ENCODE peak calls at places on chromosomes 2 and 18, in four cellular contexts. One of them, this sample, is unnamed.

GRCh38 chr2:174438146-174438886 is 42.8 kb downstream of the SCRN3 start:
- DNase-seq in IMR-90: no peak
- DNase-seq in HCT116: no peak
- DNase-seq in lower lobe of right lung: no peak
- DNase-seq in this sample: no peak

GRCh38 chr2:61632276-61633169 is 94.4 kb upstream of the XPO1 start:
- DNase-seq in IMR-90: no peak
- DNase-seq in HCT116: no peak
- DNase-seq in lower lobe of right lung: no peak
- DNase-seq in this sample: peak; percentile 26

GRCh38 chr2:231361701-231362588 is 33.6 kb upstream of the B3GNT7 start:
- DNase-seq in IMR-90: no peak
- DNase-seq in HCT116: no peak
- DNase-seq in lower lobe of right lung: peak; percentile 83
- DNase-seq in this sample: peak; percentile 68

GRCh38 chr18:48946329-48946835 is 4.4 kb downstream of the SMAD7 start:
- DNase-seq in IMR-90: peak; percentile 81
- DNase-seq in HCT116: no peak
- DNase-seq in lower lobe of right lung: no peak
- DNase-seq in this sample: peak; percentile 47

GRCh38 chr2:10016001-10016801 is 27.1 kb upstream of the KLF11 start:
- DNase-seq in IMR-90: no peak
- DNase-seq in HCT116: peak; percentile 23
- DNase-seq in lower lobe of right lung: peak; percentile 41
- DNase-seq in this sample: no peak

GRCh38 chr2:120720746-120721145 is 14.9 kb upstream of the GLI2 start:
- DNase-seq in IMR-90: no peak
- DNase-seq in HCT116: no peak
- DNase-seq in lower lobe of right lung: no peak
- DNase-seq in this sample: peak; percentile 4

GRCh38 chr2:212345966-212346365 is 192.6 kb downstream of the ERBB4 start:
- DNase-seq in IMR-90: no peak
- DNase-seq in HCT116: no peak
- DNase-seq in lower lobe of right lung: no peak
- DNase-seq in this sample: no peak

GRCh38 chr18:34491719-34492118 is 218.4 kb upstream of the DTNA start:
- DNase-seq in IMR-90: no peak
- DNase-seq in HCT116: no peak
- DNase-seq in lower lobe of right lung: no peak
- DNase-seq in this sample: no peak

GRCh38 chr2:206031950-206032567 is 53.9 kb downstream of the INO80D start:
- DNase-seq in IMR-90: no peak
- DNase-seq in HCT116: no peak
- DNase-seq in lower lobe of right lung: no peak
- DNase-seq in this sample: no peak

GRCh38 chr2:53778536-53779162 is 8.1 kb downstream of the ASB3 start:
- DNase-seq in IMR-90: no peak
- DNase-seq in HCT116: no peak
- DNase-seq in lower lobe of right lung: no peak
- DNase-seq in this sample: no peak

GRCh38 chr2:153043385-153043784 is 325.0 kb downstream of the ARL6IP6 start:
- DNase-seq in IMR-90: no peak
- DNase-seq in HCT116: no peak
- DNase-seq in lower lobe of right lung: no peak
- DNase-seq in this sample: no peak

GRCh38 chr2:164558450-164558849 is 62.8 kb downstream of the GRB14 start:
- DNase-seq in IMR-90: no peak
- DNase-seq in HCT116: no peak
- DNase-seq in lower lobe of right lung: no peak
- DNase-seq in this sample: no peak

GRCh38 chr2:120625865-120626560 is 109.7 kb upstream of the GLI2 start:
- DNase-seq in IMR-90: no peak
- DNase-seq in HCT116: no peak
- DNase-seq in lower lobe of right lung: peak; percentile 87
- DNase-seq in this sample: no peak

GRCh38 chr2:151655663-151656398 is 78.4 kb downstream of the NEB start:
- DNase-seq in IMR-90: no peak
- DNase-seq in HCT116: no peak
- DNase-seq in lower lobe of right lung: no peak
- DNase-seq in this sample: no peak

GRCh38 chr2:241636182-241636982 is 576 bp downstream of the THAP4 start:
- DNase-seq in IMR-90: peak; percentile 20
- DNase-seq in HCT116: no peak
- DNase-seq in lower lobe of right lung: peak; percentile 68
- DNase-seq in this sample: peak; percentile 91

GRCh38 chr2:130920417-130921030 is 83.8 kb downstream of the ARHGEF4 start:
- DNase-seq in IMR-90: peak; percentile 64
- DNase-seq in HCT116: peak; percentile 62
- DNase-seq in lower lobe of right lung: peak; percentile 62
- DNase-seq in this sample: peak; percentile 90

GRCh38 chr2:1910562-1911256 is 166.4 kb upstream of the PXDN start:
- DNase-seq in IMR-90: no peak
- DNase-seq in HCT116: no peak
- DNase-seq in lower lobe of right lung: no peak
- DNase-seq in this sample: peak; percentile 76

GRCh38 chr2:190663839-190664238 is 15.0 kb downstream of the NAB1 start:
- DNase-seq in IMR-90: peak; percentile 10
- DNase-seq in HCT116: no peak
- DNase-seq in lower lobe of right lung: no peak
- DNase-seq in this sample: no peak

GRCh38 chr2:60796573-60797509 is 40.8 kb downstream of the PAPOLG start:
- DNase-seq in IMR-90: peak; percentile 12
- DNase-seq in HCT116: no peak
- DNase-seq in lower lobe of right lung: no peak
- DNase-seq in this sample: no peak

GRCh38 chr2:240989451-240990265 is 8.8 kb upstream of the SNED1 start:
- DNase-seq in IMR-90: peak; percentile 16
- DNase-seq in HCT116: peak; percentile 48
- DNase-seq in lower lobe of right lung: peak; percentile 63
- DNase-seq in this sample: peak; percentile 86

GRCh38 chr18:77711096-77711495 is 461.4 kb downstream of the GALR1 start:
- DNase-seq in IMR-90: no peak
- DNase-seq in HCT116: no peak
- DNase-seq in lower lobe of right lung: no peak
- DNase-seq in this sample: no peak

GRCh38 chr2:187415449-187415848 is 32.6 kb downstream of the CALCRL start:
- DNase-seq in IMR-90: no peak
- DNase-seq in HCT116: no peak
- DNase-seq in lower lobe of right lung: no peak
- DNase-seq in this sample: no peak

GRCh38 chr2:164023896-164024295 is 288.1 kb upstream of the FIGN start:
- DNase-seq in IMR-90: no peak
- DNase-seq in HCT116: no peak
- DNase-seq in lower lobe of right lung: peak; percentile 41
- DNase-seq in this sample: no peak

GRCh38 chr18:49074505-49074904 is 123.7 kb upstream of the SMAD7 start:
- DNase-seq in IMR-90: no peak
- DNase-seq in HCT116: no peak
- DNase-seq in lower lobe of right lung: no peak
- DNase-seq in this sample: no peak

GRCh38 chr2:46858697-46859080 is 56.9 kb downstream of the MCFD2 start:
- DNase-seq in IMR-90: peak; percentile 91
- DNase-seq in HCT116: no peak
- DNase-seq in lower lobe of right lung: no peak
- DNase-seq in this sample: no peak

GRCh38 chr2:217402622-217403383 is 542.9 kb upstream of the TNP1 start:
- DNase-seq in IMR-90: no peak
- DNase-seq in HCT116: no peak
- DNase-seq in lower lobe of right lung: no peak
- DNase-seq in this sample: no peak

GRCh38 chr2:26184555-26185303 is 11.8 kb downstream of the GAREM2 start:
- DNase-seq in IMR-90: peak; percentile 78
- DNase-seq in HCT116: peak; percentile 15
- DNase-seq in lower lobe of right lung: peak; percentile 92
- DNase-seq in this sample: peak; percentile 95

GRCh38 chr2:156190532-156190931 is 142.0 kb downstream of the NR4A2 start:
- DNase-seq in IMR-90: no peak
- DNase-seq in HCT116: no peak
- DNase-seq in lower lobe of right lung: no peak
- DNase-seq in this sample: no peak

GRCh38 chr2:174035981-174036742 is 71.0 kb upstream of the SP3 start:
- DNase-seq in IMR-90: peak; percentile 11
- DNase-seq in HCT116: no peak
- DNase-seq in lower lobe of right lung: no peak
- DNase-seq in this sample: peak; percentile 68

GRCh38 chr2:47738331-47738730 is 44.6 kb upstream of the MSH6 start:
- DNase-seq in IMR-90: no peak
- DNase-seq in HCT116: no peak
- DNase-seq in lower lobe of right lung: no peak
- DNase-seq in this sample: no peak

GRCh38 chr2:229901819-229902218 is 20.0 kb downstream of the TRIP12 start:
- DNase-seq in IMR-90: peak; percentile 73
- DNase-seq in HCT116: peak; percentile 73
- DNase-seq in lower lobe of right lung: no peak
- DNase-seq in this sample: peak; percentile 22

GRCh38 chr2:127769587-127769986 is 41.4 kb downstream of the WDR33 start:
- DNase-seq in IMR-90: no peak
- DNase-seq in HCT116: no peak
- DNase-seq in lower lobe of right lung: no peak
- DNase-seq in this sample: no peak

GRCh38 chr2:111665011-111665410 is 219.0 kb downstream of the ANAPC1 start:
- DNase-seq in IMR-90: no peak
- DNase-seq in HCT116: no peak
- DNase-seq in lower lobe of right lung: no peak
- DNase-seq in this sample: no peak

GRCh38 chr18:77539860-77540259 is 290.2 kb downstream of the GALR1 start:
- DNase-seq in IMR-90: no peak
- DNase-seq in HCT116: no peak
- DNase-seq in lower lobe of right lung: no peak
- DNase-seq in this sample: no peak

GRCh38 chr18:45821667-45822066 is 3.8 kb upstream of the SIGLEC15 start:
- DNase-seq in IMR-90: no peak
- DNase-seq in HCT116: no peak
- DNase-seq in lower lobe of right lung: no peak
- DNase-seq in this sample: no peak

GRCh38 chr2:134250840-134251461 is 2.9 kb upstream of the MGAT5 start:
- DNase-seq in IMR-90: no peak
- DNase-seq in HCT116: no peak
- DNase-seq in lower lobe of right lung: no peak
- DNase-seq in this sample: no peak

GRCh38 chr2:217964658-217965161 is 38.1 kb downstream of the TNS1 start:
- DNase-seq in IMR-90: no peak
- DNase-seq in HCT116: no peak
- DNase-seq in lower lobe of right lung: peak; percentile 43
- DNase-seq in this sample: peak; percentile 77

GRCh38 chr2:197804758-197805597 is 585 bp downstream of the PLCL1 start:
- DNase-seq in IMR-90: peak; percentile 6
- DNase-seq in HCT116: no peak
- DNase-seq in lower lobe of right lung: peak; percentile 56
- DNase-seq in this sample: peak; percentile 65

GRCh38 chr2:8416836-8417832 is 264.7 kb upstream of the ID2 start:
- DNase-seq in IMR-90: peak; percentile 56
- DNase-seq in HCT116: no peak
- DNase-seq in lower lobe of right lung: no peak
- DNase-seq in this sample: no peak

GRCh38 chr2:69512446-69512845 is 75.2 kb upstream of the NFU1 start:
- DNase-seq in IMR-90: no peak
- DNase-seq in HCT116: no peak
- DNase-seq in lower lobe of right lung: no peak
- DNase-seq in this sample: no peak
- H3K36me3 ChIP-seq in IMR-90: peaks cover 34% of the 10 kb centered on the region
- H3K36me3 ChIP-seq in HCT116: no peaks in the 10 kb centered on the region
- H3K36me3 ChIP-seq in lower lobe of right lung: peaks cover 87% of the 10 kb centered on the region
- H3K36me3 ChIP-seq in this sample: peaks cover 4% of the 10 kb centered on the region

DNA sequence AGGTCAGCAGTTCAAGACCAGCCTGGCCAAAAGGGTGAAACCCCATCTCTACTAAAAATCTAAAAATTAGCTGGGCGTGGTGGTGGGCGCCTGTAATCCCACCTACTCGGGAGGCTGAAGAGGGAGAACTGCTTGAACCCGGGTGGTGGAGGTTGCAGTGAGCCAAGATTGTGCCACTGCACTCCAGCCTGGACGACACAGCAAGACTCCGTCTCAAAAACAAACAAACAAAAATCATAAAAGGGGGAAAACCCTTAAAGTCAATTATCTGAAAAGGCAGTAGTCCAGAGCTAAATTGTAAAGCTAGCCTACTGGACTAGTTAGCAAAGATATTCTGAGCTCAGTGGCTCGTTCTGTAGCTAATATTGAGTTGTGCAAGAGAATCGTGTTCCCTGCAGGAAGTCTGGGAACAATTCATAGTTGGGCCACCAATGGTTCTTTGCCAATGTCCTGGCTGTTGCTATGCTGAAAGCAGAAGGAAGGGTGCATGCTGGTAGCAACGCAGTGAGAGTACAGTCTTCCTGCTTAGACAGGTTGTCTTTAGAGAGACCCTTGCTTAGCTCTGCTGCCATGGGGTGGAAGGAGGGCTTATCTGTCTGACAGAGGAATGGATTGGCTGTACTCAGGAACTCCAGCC is 4.3 kb downstream of the TGOLN2 start:
- DNase-seq in IMR-90: no peak
- DNase-seq in HCT116: no peak
- DNase-seq in lower lobe of right lung: no peak
- DNase-seq in this sample: no peak
- H3K4me3 ChIP-seq in IMR-90: no peak overlapping the region
- H3K4me3 ChIP-seq in HCT116: no peak overlapping the region
- H3K4me3 ChIP-seq in lower lobe of right lung: peak overlapping the region; percentile 0
- H3K4me3 ChIP-seq in this sample: no peak overlapping the region

GRCh38 chr2:233490831-233491230 is 75.8 kb downstream of the USP40 start:
- DNase-seq in IMR-90: no peak
- DNase-seq in HCT116: no peak
- DNase-seq in lower lobe of right lung: no peak
- DNase-seq in this sample: no peak
- H3K36me3 ChIP-seq in IMR-90: peaks cover 18% of the 10 kb centered on the region
- H3K36me3 ChIP-seq in HCT116: peaks cover 8% of the 10 kb centered on the region
- H3K36me3 ChIP-seq in lower lobe of right lung: peaks cover 83% of the 10 kb centered on the region
- H3K36me3 ChIP-seq in this sample: no peaks in the 10 kb centered on the region

DNA sequence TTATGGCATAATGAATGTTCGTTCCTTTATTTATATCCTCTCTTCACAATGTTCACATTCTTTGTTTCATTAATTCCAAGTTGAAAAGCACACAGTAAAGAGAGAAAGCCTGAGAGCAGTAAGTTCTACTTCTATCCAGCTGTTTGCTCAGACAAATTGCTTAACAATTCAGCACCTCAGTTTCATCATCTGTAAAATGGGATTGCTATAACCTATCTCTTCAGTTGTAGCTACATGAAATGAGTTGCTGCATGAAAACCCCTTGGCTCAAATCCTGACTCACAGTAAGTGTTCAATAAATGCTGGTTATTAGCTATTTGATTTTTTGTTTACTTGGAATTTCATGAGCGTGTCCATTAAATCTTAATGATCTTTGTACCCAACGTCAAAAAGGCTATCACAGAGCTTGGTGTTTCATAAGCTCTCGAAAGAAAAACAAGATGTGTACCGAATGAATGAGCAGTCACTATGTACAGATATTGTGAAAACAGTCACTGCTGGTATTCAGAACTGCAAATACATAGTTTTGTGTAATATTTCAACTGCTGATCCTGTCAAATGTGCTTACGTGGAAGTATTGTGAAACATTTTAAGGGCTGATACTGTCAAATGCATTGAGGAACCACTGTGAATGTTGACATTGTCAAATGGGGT is 184.4 kb upstream of the KLHL29 start:
- DNase-seq in IMR-90: no peak
- DNase-seq in HCT116: no peak
- DNase-seq in lower lobe of right lung: no peak
- DNase-seq in this sample: no peak
- H3K4me3 ChIP-seq in IMR-90: no peak overlapping the region
- H3K4me3 ChIP-seq in HCT116: no peak overlapping the region
- H3K4me3 ChIP-seq in lower lobe of right lung: no peak overlapping the region
- H3K4me3 ChIP-seq in this sample: no peak overlapping the region

This sample was measured in H7.